ENCODE peak calls at places on chromosome 17, in eight cellular contexts. One of them, this sample, is unnamed.

GRCh38 chr17:49996495-49997255 is 1.7 kb upstream of the DLX3 start:
- DNase-seq in posterior cingulate gyrus: peak; percentile 91
- DNase-seq in kidney tubule cell: peak; percentile 46
- DNase-seq in progenitor cell of endocrine pancreas: peak; percentile 80
- DNase-seq in NCI-H1436 treated with DMSO at 0.1 percent for 48 hours: no peak
- DNase-seq in cardiac fibroblast: peak; percentile 29
- DNase-seq in esophagus muscularis mucosa: no peak
- DNase-seq in lung microvascular endothelial cell: peak; percentile 24
- DNase-seq in this sample: peak; percentile 76

GRCh38 chr17:7060165-7060890 is 16.4 kb upstream of the SLC16A11 start:
- DNase-seq in posterior cingulate gyrus: peak; percentile 30
- DNase-seq in kidney tubule cell: peak; percentile 99
- DNase-seq in progenitor cell of endocrine pancreas: no peak
- DNase-seq in NCI-H1436 treated with DMSO at 0.1 percent for 48 hours: no peak
- DNase-seq in cardiac fibroblast: peak; percentile 95
- DNase-seq in esophagus muscularis mucosa: no peak
- DNase-seq in lung microvascular endothelial cell: peak; percentile 99
- DNase-seq in this sample: peak; percentile 44

GRCh38 chr17:82204831-82205719 is 7.6 kb downstream of the CCDC57 start:
- DNase-seq in posterior cingulate gyrus: no peak
- DNase-seq in kidney tubule cell: peak; percentile 77
- DNase-seq in progenitor cell of endocrine pancreas: no peak
- DNase-seq in NCI-H1436 treated with DMSO at 0.1 percent for 48 hours: no peak
- DNase-seq in cardiac fibroblast: peak; percentile 84
- DNase-seq in esophagus muscularis mucosa: no peak
- DNase-seq in lung microvascular endothelial cell: peak; percentile 78
- DNase-seq in this sample: no peak

GRCh38 chr17:37796081-37796480 is 51.2 kb upstream of the HNF1B start:
- DNase-seq in posterior cingulate gyrus: peak; percentile 85
- DNase-seq in kidney tubule cell: no peak
- DNase-seq in progenitor cell of endocrine pancreas: no peak
- DNase-seq in NCI-H1436 treated with DMSO at 0.1 percent for 48 hours: no peak
- DNase-seq in cardiac fibroblast: no peak
- DNase-seq in esophagus muscularis mucosa: no peak
- DNase-seq in lung microvascular endothelial cell: no peak
- DNase-seq in this sample: no peak

GRCh38 chr17:75126954-75127353 is 4.6 kb downstream of the NT5C start:
- DNase-seq in posterior cingulate gyrus: no peak
- DNase-seq in kidney tubule cell: no peak
- DNase-seq in progenitor cell of endocrine pancreas: no peak
- DNase-seq in NCI-H1436 treated with DMSO at 0.1 percent for 48 hours: no peak
- DNase-seq in cardiac fibroblast: no peak
- DNase-seq in esophagus muscularis mucosa: no peak
- DNase-seq in lung microvascular endothelial cell: no peak
- DNase-seq in this sample: no peak

GRCh38 chr17:30113213-30113612 is 3.4 kb upstream of the NSRP1 start:
- DNase-seq in posterior cingulate gyrus: no peak
- DNase-seq in kidney tubule cell: peak; percentile 34
- DNase-seq in progenitor cell of endocrine pancreas: no peak
- DNase-seq in NCI-H1436 treated with DMSO at 0.1 percent for 48 hours: no peak
- DNase-seq in cardiac fibroblast: peak; percentile 33
- DNase-seq in esophagus muscularis mucosa: peak; percentile 55
- DNase-seq in lung microvascular endothelial cell: no peak
- DNase-seq in this sample: no peak

GRCh38 chr17:77092025-77092424 is 48.7 kb upstream of the SEC14L1 start:
- DNase-seq in posterior cingulate gyrus: no peak
- DNase-seq in kidney tubule cell: no peak
- DNase-seq in progenitor cell of endocrine pancreas: no peak
- DNase-seq in NCI-H1436 treated with DMSO at 0.1 percent for 48 hours: no peak
- DNase-seq in cardiac fibroblast: no peak
- DNase-seq in esophagus muscularis mucosa: no peak
- DNase-seq in lung microvascular endothelial cell: no peak
- DNase-seq in this sample: no peak

GRCh38 chr17:66829883-66830282 is 5.0 kb upstream of the CACNG5 start:
- DNase-seq in posterior cingulate gyrus: no peak
- DNase-seq in kidney tubule cell: no peak
- DNase-seq in progenitor cell of endocrine pancreas: no peak
- DNase-seq in NCI-H1436 treated with DMSO at 0.1 percent for 48 hours: no peak
- DNase-seq in cardiac fibroblast: no peak
- DNase-seq in esophagus muscularis mucosa: no peak
- DNase-seq in lung microvascular endothelial cell: no peak
- DNase-seq in this sample: no peak

GRCh38 chr17:49132699-49133364 is at the start of gene B4GALNT2:
- DNase-seq in posterior cingulate gyrus: no peak
- DNase-seq in kidney tubule cell: peak; percentile 55
- DNase-seq in progenitor cell of endocrine pancreas: peak; percentile 22
- DNase-seq in NCI-H1436 treated with DMSO at 0.1 percent for 48 hours: no peak
- DNase-seq in cardiac fibroblast: no peak
- DNase-seq in esophagus muscularis mucosa: no peak
- DNase-seq in lung microvascular endothelial cell: no peak
- DNase-seq in this sample: no peak

GRCh38 chr17:56887552-56888467 is 26.0 kb downstream of the TRIM25 start:
- DNase-seq in posterior cingulate gyrus: peak; percentile 43
- DNase-seq in kidney tubule cell: peak; percentile 91
- DNase-seq in progenitor cell of endocrine pancreas: no peak
- DNase-seq in NCI-H1436 treated with DMSO at 0.1 percent for 48 hours: no peak
- DNase-seq in cardiac fibroblast: peak; percentile 10
- DNase-seq in esophagus muscularis mucosa: no peak
- DNase-seq in lung microvascular endothelial cell: no peak
- DNase-seq in this sample: no peak

This sample was measured in K562.